ENCODE peak calls at places on chromosomes 7 and 10, in seven cellular contexts. X is naive thymus-derived CD4-positive, alpha-beta T cell; L is uterus; W is left ventricle myocardium inferior; R is hepatocyte; D is transverse colon; A is endothelial cell of umbilical vein. F is an unnamed sample.
A peak's percentile ranks its signal among the peaks of the same experiment; 100 is the strongest.

GRCh38 chr7:94567396-94567795 is 57.8 kb downstream of the CASD1 start:
- DNase-seq in X (no peak), L (no peak), W (no peak), R (no peak), D (no peak), A (no peak), F (no peak)

GRCh38 chr10:87622290-87623004 is 37.2 kb upstream of the PAPSS2 start:
- DNase-seq in X (no peak), L (no peak), W (no peak), R (no peak), D (no peak), A (no peak), F (no peak)

GRCh38 chr7:12030116-12030515 is 181.0 kb upstream of the TMEM106B start:
- DNase-seq in X (no peak), L (no peak), W (no peak), R (peak; percentile 7), D (no peak), A (no peak), F (no peak)

GRCh38 chr10:89207801-89208551 is 859 bp upstream of the CH25H start:
- DNase-seq in X (peak; percentile 15), L (peak; percentile 34), W (peak; percentile 62), R (peak; percentile 26), D (peak; percentile 33), A (no peak), F (no peak)

GRCh38 chr7:117041007-117041406 is 87.7 kb downstream of the ST7 start:
- DNase-seq in X (no peak), L (no peak), W (no peak), R (no peak), D (no peak), A (no peak), F (no peak)

GRCh38 chr10:47169631-47170030 is 130.4 kb upstream of the GDF10 start:
- DNase-seq in X (no peak), L (no peak), W (no peak), R (no peak), D (no peak), A (no peak), F (no peak)

GRCh38 chr7:121547341-121548092 is 151.4 kb upstream of the FAM3C start:
- DNase-seq in X (no peak), L (no peak), W (no peak), R (peak; percentile 83), D (no peak), A (peak; percentile 67), F (no peak)

GRCh38 chr7:27108390-27109127 is 6.1 kb upstream of the HOXA2 start:
- DNase-seq in X (no peak), L (no peak), W (no peak), R (no peak), D (peak; percentile 63), A (peak; percentile 72), F (no peak)

GRCh38 chr7:151410405-151411390 is 860 bp upstream of the WDR86 start:
- DNase-seq in X (no peak), L (no peak), W (no peak), R (peak; percentile 68), D (no peak), A (no peak), F (no peak)

GRCh38 chr10:95758351-95759025 is 2.5 kb downstream of the ENTPD1 start:
- DNase-seq in X (no peak), L (no peak), W (no peak), R (no peak), D (peak; percentile 18), A (peak; percentile 26), F (no peak)

GRCh38 chr10:95759233-95759826 is 3.4 kb downstream of the ENTPD1 start:
- DNase-seq in X (no peak), L (no peak), W (no peak), R (no peak), D (no peak), A (peak; percentile 93), F (no peak)

GRCh38 chr10:95756061-95756751 is at the start of gene ENTPD1:
- DNase-seq in X (no peak), L (no peak), W (no peak), R (no peak), D (peak; percentile 59), A (peak; percentile 66), F (no peak)

GRCh38 chr10:95756796-95757657 is 1.1 kb downstream of the ENTPD1 start:
- DNase-seq in X (no peak), L (no peak), W (no peak), R (no peak), D (no peak), A (peak; percentile 30), F (no peak)

GRCh38 chr10:95755511-95756004 is 405 bp upstream of the ENTPD1 start:
- DNase-seq in X (no peak), L (peak; percentile 19), W (peak; percentile 29), R (peak; percentile 65), D (peak; percentile 48), A (peak; percentile 55), F (peak; percentile 19)
- H3K27ac ChIP-seq in X (no peak overlapping the region), L (peak overlapping the region; percentile 74), W (peak overlapping the region; percentile 79), R (no peak overlapping the region), D (peak overlapping the region; percentile 77), A (no peak overlapping the region), F (peak overlapping the region; percentile 73)

GRCh38 chr7:108239501-108240225 is 109.5 kb upstream of the LAMB4 start:
- DNase-seq in X (no peak), L (no peak), W (no peak), R (no peak), D (no peak), A (no peak), F (no peak)
- H3K27ac ChIP-seq in X (no peak overlapping the region), L (no peak overlapping the region), W (no peak overlapping the region), R (no peak overlapping the region), D (no peak overlapping the region), A (no peak overlapping the region), F (no peak overlapping the region)

DNA sequence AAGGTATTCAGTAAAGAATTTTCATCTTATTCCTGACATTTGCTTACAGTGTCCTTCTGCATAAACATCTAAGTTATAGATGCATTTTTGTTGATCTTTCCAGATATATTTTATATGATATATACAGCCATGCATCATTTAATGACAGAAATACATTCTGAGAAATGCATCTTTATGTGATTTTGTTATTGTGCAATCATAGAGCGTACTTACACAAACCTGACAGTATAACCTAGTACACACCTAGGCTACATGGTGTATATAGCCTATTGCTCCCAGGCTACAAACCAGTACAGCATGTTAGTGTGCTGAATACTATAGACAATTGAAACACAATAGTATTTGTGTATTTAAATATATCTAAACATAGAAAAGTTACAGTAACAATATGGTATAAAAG is 642.0 kb downstream of the XPNPEP1 start:
- DNase-seq in X (no peak), L (no peak), W (no peak), R (no peak), D (no peak), A (no peak), F (no peak)
- H3K27ac ChIP-seq in X (no peak overlapping the region), L (no peak overlapping the region), W (no peak overlapping the region), R (no peak overlapping the region), D (no peak overlapping the region), A (no peak overlapping the region), F (no peak overlapping the region)

DNA sequence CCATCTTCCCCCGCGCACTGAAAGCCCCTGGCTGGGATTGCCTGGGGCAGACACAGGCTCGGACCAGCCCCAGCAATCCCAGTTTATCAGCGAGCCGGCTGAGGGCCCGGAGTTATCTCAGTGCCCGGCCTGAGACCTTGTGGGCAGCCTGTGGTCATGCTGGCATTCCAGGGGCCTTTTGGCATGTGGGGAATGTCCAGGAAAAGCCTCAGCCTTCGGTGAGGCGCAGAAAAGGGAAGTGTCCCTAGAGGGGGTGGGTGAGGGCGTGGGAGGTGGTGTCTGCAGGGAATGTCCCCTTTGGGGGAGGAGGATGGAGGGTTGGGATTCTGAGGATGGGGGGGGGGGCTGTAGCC is 167.9 kb upstream of the TNRC18 start:
- DNase-seq in X (no peak), L (no peak), W (no peak), R (peak; percentile 36), D (no peak), A (peak; percentile 35), F (no peak)
- H3K27ac ChIP-seq in X (no peak overlapping the region), L (peak overlapping the region; percentile 75), W (peak overlapping the region; percentile 1), R (peak overlapping the region; percentile 31), D (peak overlapping the region; percentile 44), A (peak overlapping the region; percentile 31), F (peak overlapping the region; percentile 82)

GRCh38 chr10:62093863-62094291 is 174.8 kb downstream of the RTKN2 start:
- DNase-seq in X (no peak), L (no peak), W (no peak), R (no peak), D (no peak), A (peak; percentile 70), F (no peak)
- H3K27ac ChIP-seq in X (no peak overlapping the region), L (peak overlapping the region; percentile 69), W (peak overlapping the region; percentile 71), R (peak overlapping the region; percentile 64), D (peak overlapping the region; percentile 71), A (no peak overlapping the region), F (peak overlapping the region; percentile 49)

GRCh38 chr7:28151965-28152364 is 28.6 kb downstream of the JAZF1 start:
- DNase-seq in X (no peak), L (no peak), W (no peak), R (no peak), D (no peak), A (peak; percentile 78), F (no peak)
- H3K27ac ChIP-seq in X (no peak overlapping the region), L (no peak overlapping the region), W (no peak overlapping the region), R (no peak overlapping the region), D (no peak overlapping the region), A (peak overlapping the region; percentile 89), F (no peak overlapping the region)

DNA sequence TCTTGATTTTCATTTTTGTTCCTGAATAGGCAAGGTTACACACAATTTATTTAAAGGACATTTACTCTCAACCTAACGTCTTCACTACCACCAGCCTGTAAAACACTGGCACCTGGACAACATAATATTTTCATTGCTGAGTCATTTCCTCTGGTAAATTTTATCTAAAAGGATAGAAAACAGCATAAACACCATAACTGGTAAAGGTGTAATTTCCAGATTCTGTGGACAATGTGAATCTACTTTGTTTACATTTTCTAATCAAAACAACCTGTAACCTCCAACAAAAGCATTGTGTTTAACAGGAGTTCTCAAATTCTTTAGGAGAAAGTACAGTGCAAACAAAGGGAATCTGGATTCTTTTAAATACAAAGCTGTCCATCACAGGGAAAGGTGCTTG is 472.0 kb upstream of the AKR1E2 start:
- DNase-seq in X (no peak), L (no peak), W (no peak), R (no peak), D (no peak), A (peak; percentile 96), F (no peak)
- H3K27ac ChIP-seq in X (no peak overlapping the region), L (peak overlapping the region; percentile 59), W (no peak overlapping the region), R (peak overlapping the region; percentile 28), D (peak overlapping the region; percentile 32), A (peak overlapping the region; percentile 94), F (no peak overlapping the region)

F was measured in substantia nigra.